ENCODE peak calls at places on chromosomes 7 and 10, in four cellular contexts. R is choroid plexus epithelial cell, J is GM23248, I is AG09309. B is an unnamed sample.

GRCh38 chr7:148721390-148721789 is 22.7 kb downstream of the CUL1 start:
- DNase-seq in R (no peak), J (no peak), I (no peak), B (no peak)

GRCh38 chr10:4061441-4061951 is 276.5 kb upstream of the KLF6 start:
- DNase-seq in R (peak; percentile 36), J (peak; percentile 48), I (no peak), B (no peak)

GRCh38 chr10:1362589-1363465 is 306.6 kb downstream of the WDR37 start:
- DNase-seq in R (no peak), J (no peak), I (no peak), B (no peak)

GRCh38 chr10:110610308-110610774 is 33.8 kb upstream of the RBM20 start:
- DNase-seq in R (peak; percentile 75), J (peak; percentile 70), I (no peak), B (peak; percentile 18)

GRCh38 chr7:26103541-26104070 is 48.4 kb upstream of the NFE2L3 start:
- DNase-seq in R (no peak), J (no peak), I (no peak), B (no peak)

GRCh38 chr10:122034149-122034756 is 45.3 kb downstream of the TACC2 start:
- DNase-seq in R (peak; percentile 47), J (peak; percentile 72), I (peak; percentile 41), B (peak; percentile 32)

GRCh38 chr7:116180302-116180701 is 30.0 kb upstream of the TES start:
- DNase-seq in R (peak; percentile 85), J (peak; percentile 77), I (no peak), B (no peak)

GRCh38 chr7:157076466-157076865 is 62.3 kb upstream of the UBE3C start:
- DNase-seq in R (no peak), J (no peak), I (no peak), B (no peak)

GRCh38 chr10:105950410-105950809 is 1214.1 kb downstream of the SORCS1 start:
- DNase-seq in R (peak; percentile 77), J (peak; percentile 63), I (no peak), B (no peak)

GRCh38 chr10:43610636-43611035 is 4.4 kb downstream of the ZNF485 start:
- DNase-seq in R (peak; percentile 49), J (peak; percentile 33), I (no peak), B (peak; percentile 31)

GRCh38 chr7:55420535-55420934 is 55.4 kb downstream of the LANCL2 start:
- DNase-seq in R (peak; percentile 64), J (peak; percentile 27), I (no peak), B (peak; percentile 63)

GRCh38 chr7:11213246-11213645 is 239.6 kb downstream of the PHF14 start:
- DNase-seq in R (no peak), J (no peak), I (no peak), B (no peak)

GRCh38 chr7:136693166-136694119 is 175.0 kb upstream of the CHRM2 start:
- DNase-seq in R (no peak), J (no peak), I (no peak), B (no peak)

GRCh38 chr10:110175406-110175805 is 32.0 kb upstream of the MXI1 start:
- DNase-seq in R (no peak), J (peak; percentile 26), I (no peak), B (peak; percentile 28)

GRCh38 chr10:107232013-107232412 is 67.5 kb upstream of the SORCS1 start:
- DNase-seq in R (no peak), J (peak; percentile 1), I (no peak), B (no peak)

GRCh38 chr7:20114463-20114862 is 102.7 kb downstream of the MACC1 start:
- DNase-seq in R (no peak), J (peak; percentile 47), I (no peak), B (no peak)

GRCh38 chr10:78331391-78331922 is 297.8 kb downstream of the RPS24 start:
- DNase-seq in R (peak; percentile 12), J (peak; percentile 87), I (no peak), B (peak; percentile 76)

GRCh38 chr7:120805636-120806388 is 52.1 kb downstream of the TSPAN12 start:
- DNase-seq in R (peak; percentile 71), J (peak; percentile 62), I (no peak), B (peak; percentile 12)

GRCh38 chr10:59880976-59881510 is 25.3 kb downstream of the CCDC6 start:
- DNase-seq in R (no peak), J (no peak), I (no peak), B (no peak)

GRCh38 chr10:5292196-5292735 is 72.5 kb upstream of the UCN3 start:
- DNase-seq in R (no peak), J (no peak), I (no peak), B (no peak)

GRCh38 chr7:32533313-32534024 is 38.2 kb downstream of the AVL9 start:
- DNase-seq in R (peak; percentile 52), J (peak; percentile 22), I (no peak), B (no peak)

GRCh38 chr10:116130006-116130405 is 143.0 kb downstream of the GFRA1 start:
- DNase-seq in R (no peak), J (no peak), I (no peak), B (no peak)

GRCh38 chr7:1550005-1550845 is 5.8 kb downstream of the TMEM184A start:
- DNase-seq in R (no peak), J (no peak), I (no peak), B (no peak)

GRCh38 chr7:140222797-140223196 is 46.0 kb upstream of the KDM7A start:
- DNase-seq in R (no peak), J (no peak), I (no peak), B (no peak)

GRCh38 chr7:140218656-140219055 is 41.9 kb upstream of the KDM7A start:
- DNase-seq in R (peak; percentile 57), J (no peak), I (no peak), B (no peak)

GRCh38 chr7:140225562-140226249 is 48.9 kb upstream of the KDM7A start:
- DNase-seq in R (peak; percentile 10), J (no peak), I (no peak), B (no peak)

GRCh38 chr7:140219672-140220520 is 43.1 kb upstream of the KDM7A start:
- DNase-seq in R (no peak), J (no peak), I (no peak), B (no peak)

GRCh38 chr7:140223515-140224221 is 46.9 kb upstream of the KDM7A start:
- DNase-seq in R (no peak), J (no peak), I (no peak), B (no peak)
- H3K4me3 ChIP-seq in R (no peak overlapping the region), J (no peak overlapping the region), I (no peak overlapping the region), B (no peak overlapping the region)

GRCh38 chr7:131161103-131161502 is 166.6 kb upstream of the MKLN1 start:
- DNase-seq in R (peak; percentile 53), J (peak; percentile 46), I (no peak), B (peak; percentile 61)

GRCh38 chr7:131154380-131154779 is 173.3 kb upstream of the MKLN1 start:
- DNase-seq in R (no peak), J (no peak), I (no peak), B (no peak)

GRCh38 chr7:131159961-131160361 is 167.7 kb upstream of the MKLN1 start:
- DNase-seq in R (peak; percentile 55), J (peak; percentile 73), I (peak; percentile 20), B (peak; percentile 78)

DNA sequence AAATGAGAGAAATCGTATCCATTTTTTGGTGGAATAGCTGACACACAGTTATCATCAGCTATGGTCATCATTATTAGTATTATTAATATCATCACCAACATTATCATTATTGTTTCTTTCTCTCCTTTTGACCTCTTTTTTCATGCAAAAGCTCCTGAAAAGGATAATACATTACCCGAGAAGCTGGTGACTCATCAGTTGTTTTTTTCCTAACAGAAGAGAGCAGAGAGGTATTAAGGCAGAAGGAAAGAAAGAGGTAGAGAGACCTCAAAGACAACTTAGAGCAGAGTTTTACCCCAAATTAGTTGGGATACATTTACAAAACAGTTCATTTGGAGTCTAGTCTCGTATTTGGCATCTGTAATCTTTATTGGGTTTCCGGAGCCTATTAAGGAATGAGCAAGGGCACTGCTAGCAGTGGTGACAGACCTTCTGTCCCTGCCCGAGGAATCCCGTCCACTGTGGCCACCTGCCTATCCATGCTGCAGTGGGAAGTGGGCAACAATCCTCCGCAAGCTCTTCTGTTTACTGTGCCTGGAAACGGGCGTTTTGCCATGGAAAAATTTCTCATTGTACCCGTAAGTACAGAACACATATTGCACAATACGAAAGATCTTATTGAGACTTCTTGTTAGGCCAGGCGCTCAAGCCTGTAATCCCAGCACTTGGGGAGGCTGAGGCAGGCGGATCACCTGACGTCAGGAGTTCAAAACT is 170.0 kb upstream of the MKLN1 start:
- DNase-seq in R (peak; percentile 81), J (peak; percentile 83), I (peak; percentile 62), B (peak; percentile 29)
- H3K4me3 ChIP-seq in R (no peak overlapping the region), J (peak overlapping the region; percentile 50), I (no peak overlapping the region), B (no peak overlapping the region)

DNA sequence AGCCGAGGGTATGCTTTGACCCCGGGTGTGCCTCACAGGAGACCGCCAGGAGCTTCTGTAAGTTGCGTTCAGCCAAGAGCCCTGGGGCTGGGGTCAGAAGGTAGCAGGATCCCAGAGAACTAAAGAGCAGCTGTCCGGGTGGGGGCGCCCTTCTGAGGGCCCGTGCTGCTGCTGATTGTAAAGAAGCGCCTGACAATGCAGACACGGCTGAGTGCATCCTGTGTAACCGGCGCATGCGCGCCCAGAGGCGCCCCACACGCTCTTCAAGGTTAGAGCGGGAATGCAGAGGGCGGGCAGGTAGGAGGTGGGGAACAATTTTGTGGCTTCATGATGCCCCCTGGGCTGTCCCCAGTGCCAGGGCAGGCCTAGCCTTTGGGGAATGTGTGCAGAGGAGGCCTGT is 210.2 kb upstream of the CTBP2 start:
- DNase-seq in R (no peak), J (no peak), I (no peak), B (no peak)
- H3K4me3 ChIP-seq in R (no peak overlapping the region), J (no peak overlapping the region), I (no peak overlapping the region), B (no peak overlapping the region)

GRCh38 chr10:100562806-100563293 is 27.1 kb downstream of the HIF1AN start:
- DNase-seq in R (peak; percentile 44), J (peak; percentile 80), I (no peak), B (peak; percentile 18)
- H3K4me3 ChIP-seq in R (no peak overlapping the region), J (peak overlapping the region; percentile 51), I (no peak overlapping the region), B (no peak overlapping the region)

DNA sequence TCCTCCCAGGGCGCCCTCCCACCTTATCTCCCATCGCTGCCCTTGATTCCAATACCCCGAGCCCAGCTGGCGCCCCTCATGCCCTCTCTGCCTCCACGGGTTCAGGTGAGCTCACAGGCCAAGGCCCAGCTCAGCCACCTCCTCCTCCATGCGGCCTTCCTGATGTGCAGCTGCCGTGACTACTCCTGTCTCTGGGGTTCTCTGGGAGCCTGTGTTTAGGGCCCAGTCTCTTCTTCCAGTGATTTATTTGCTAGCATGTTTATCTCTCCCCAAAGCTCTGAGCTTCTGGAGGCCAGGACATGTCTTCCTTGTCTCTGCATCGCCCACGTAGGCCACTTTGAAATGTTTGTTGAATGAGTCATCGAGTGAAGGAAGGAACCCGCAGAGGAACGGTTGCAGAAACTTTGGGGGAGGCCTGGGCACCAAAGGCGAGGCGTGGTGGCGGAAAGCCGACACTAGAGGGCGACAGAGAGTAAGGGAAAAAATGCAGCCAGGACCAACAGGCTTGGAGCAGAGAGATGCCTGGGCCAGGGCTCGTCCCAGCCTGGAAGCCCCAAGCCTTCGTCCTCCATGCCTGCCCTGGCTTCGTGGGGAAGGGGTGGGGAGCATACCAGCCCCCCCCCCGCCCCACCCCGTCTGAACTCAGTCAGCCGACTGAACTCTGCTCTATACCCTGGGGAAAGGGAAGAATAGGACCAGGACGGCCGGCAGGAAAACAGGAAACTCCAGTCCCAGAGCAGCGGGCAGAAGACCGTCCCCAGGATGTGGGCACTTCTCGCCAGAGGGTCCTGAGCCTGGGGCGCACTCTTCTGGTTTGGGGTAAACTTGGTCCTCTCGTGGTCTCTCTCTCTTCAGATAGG is 10.9 kb upstream of the HSPB1 start:
- DNase-seq in R (peak; percentile 98), J (peak; percentile 98), I (peak; percentile 94), B (peak; percentile 96)
- H3K4me3 ChIP-seq in R (peak overlapping the region; percentile 41), J (peak overlapping the region; percentile 51), I (peak overlapping the region; percentile 16), B (no peak overlapping the region)

DNA sequence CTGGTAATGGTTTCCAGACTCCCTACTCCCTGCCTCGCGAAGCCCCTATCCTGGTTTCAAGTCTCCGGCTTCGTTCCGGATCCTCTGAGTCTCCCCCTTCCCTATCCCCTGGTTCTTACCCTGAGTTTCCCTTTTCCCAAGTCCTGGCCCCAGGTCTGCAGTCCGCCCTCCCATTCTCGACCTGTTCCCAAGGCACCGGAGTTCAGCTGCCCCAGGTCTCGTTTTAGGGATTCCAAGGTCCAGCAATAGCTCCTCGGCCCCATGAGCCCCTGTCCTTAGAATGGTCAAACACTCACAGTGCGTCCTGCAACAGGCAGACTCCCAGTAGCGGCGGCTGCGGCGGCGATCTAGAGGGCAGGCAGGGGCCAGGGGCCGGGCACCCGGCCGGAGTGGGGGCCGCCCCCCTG is 272 bp downstream of the PITX3 start:
- DNase-seq in R (no peak), J (no peak), I (no peak), B (no peak)
- H3K4me3 ChIP-seq in R (peak overlapping the region; percentile 72), J (peak overlapping the region; percentile 83), I (peak overlapping the region; percentile 81), B (peak overlapping the region; percentile 58)